ENCODE peak calls at places on chromosomes 7 and 10, in seven cellular contexts. One of them, this sample, is unnamed.

GRCh38 chr10:60964257-60965235 is 20.6 kb upstream of the RHOBTB1 start:
- DNase-seq in hypothalamus: no peak
- DNase-seq in left cardiac atrium: peak
- DNase-seq in NCI-H1694 treated with DMSO at 0.1 percent for 48 hours: peak
- DNase-seq in stimulated activated CD4-positive, alpha-beta T cell treated with anti-CD3 and anti-CD28 coated beads, Interleukin-2, amount 100 ng/mL, for 24 hours: peak
- DNase-seq in activated naive CD4-positive, alpha-beta T cell treated with anti-CD3 and anti-CD28 coated beads, Interleukin-2, amount 10 ng/mL, durations not matched to agents 7 days and 5 days: peak
- DNase-seq in activated CD4-positive, alpha-beta T cell treated with anti-CD3 and anti-CD28 coated beads for 1 hour: no peak
- DNase-seq in this sample: peak

GRCh38 chr7:41544241-41544640 is 158.6 kb downstream of the INHBA start:
- DNase-seq in hypothalamus: no peak
- DNase-seq in left cardiac atrium: no peak
- DNase-seq in NCI-H1694 treated with DMSO at 0.1 percent for 48 hours: no peak
- DNase-seq in stimulated activated CD4-positive, alpha-beta T cell treated with anti-CD3 and anti-CD28 coated beads, Interleukin-2, amount 100 ng/mL, for 24 hours: no peak
- DNase-seq in activated naive CD4-positive, alpha-beta T cell treated with anti-CD3 and anti-CD28 coated beads, Interleukin-2, amount 10 ng/mL, durations not matched to agents 7 days and 5 days: no peak
- DNase-seq in activated CD4-positive, alpha-beta T cell treated with anti-CD3 and anti-CD28 coated beads for 1 hour: no peak
- DNase-seq in this sample: no peak

GRCh38 chr7:104386943-104387342 is 58.5 kb downstream of the LHFPL3 start:
- DNase-seq in hypothalamus: no peak
- DNase-seq in left cardiac atrium: no peak
- DNase-seq in NCI-H1694 treated with DMSO at 0.1 percent for 48 hours: no peak
- DNase-seq in stimulated activated CD4-positive, alpha-beta T cell treated with anti-CD3 and anti-CD28 coated beads, Interleukin-2, amount 100 ng/mL, for 24 hours: no peak
- DNase-seq in activated naive CD4-positive, alpha-beta T cell treated with anti-CD3 and anti-CD28 coated beads, Interleukin-2, amount 10 ng/mL, durations not matched to agents 7 days and 5 days: no peak
- DNase-seq in activated CD4-positive, alpha-beta T cell treated with anti-CD3 and anti-CD28 coated beads for 1 hour: no peak
- DNase-seq in this sample: no peak

GRCh38 chr7:32611201-32611691 is 116.0 kb downstream of the AVL9 start:
- DNase-seq in hypothalamus: no peak
- DNase-seq in left cardiac atrium: no peak
- DNase-seq in NCI-H1694 treated with DMSO at 0.1 percent for 48 hours: no peak
- DNase-seq in stimulated activated CD4-positive, alpha-beta T cell treated with anti-CD3 and anti-CD28 coated beads, Interleukin-2, amount 100 ng/mL, for 24 hours: no peak
- DNase-seq in activated naive CD4-positive, alpha-beta T cell treated with anti-CD3 and anti-CD28 coated beads, Interleukin-2, amount 10 ng/mL, durations not matched to agents 7 days and 5 days: no peak
- DNase-seq in activated CD4-positive, alpha-beta T cell treated with anti-CD3 and anti-CD28 coated beads for 1 hour: no peak
- DNase-seq in this sample: no peak

GRCh38 chr7:41501466-41501865 is 201.4 kb downstream of the INHBA start:
- DNase-seq in hypothalamus: no peak
- DNase-seq in left cardiac atrium: no peak
- DNase-seq in NCI-H1694 treated with DMSO at 0.1 percent for 48 hours: no peak
- DNase-seq in stimulated activated CD4-positive, alpha-beta T cell treated with anti-CD3 and anti-CD28 coated beads, Interleukin-2, amount 100 ng/mL, for 24 hours: no peak
- DNase-seq in activated naive CD4-positive, alpha-beta T cell treated with anti-CD3 and anti-CD28 coated beads, Interleukin-2, amount 10 ng/mL, durations not matched to agents 7 days and 5 days: no peak
- DNase-seq in activated CD4-positive, alpha-beta T cell treated with anti-CD3 and anti-CD28 coated beads for 1 hour: no peak
- DNase-seq in this sample: no peak

GRCh38 chr10:31484407-31485135 is 165.6 kb downstream of the ZEB1 start:
- DNase-seq in hypothalamus: no peak
- DNase-seq in left cardiac atrium: no peak
- DNase-seq in NCI-H1694 treated with DMSO at 0.1 percent for 48 hours: no peak
- DNase-seq in stimulated activated CD4-positive, alpha-beta T cell treated with anti-CD3 and anti-CD28 coated beads, Interleukin-2, amount 100 ng/mL, for 24 hours: no peak
- DNase-seq in activated naive CD4-positive, alpha-beta T cell treated with anti-CD3 and anti-CD28 coated beads, Interleukin-2, amount 10 ng/mL, durations not matched to agents 7 days and 5 days: no peak
- DNase-seq in activated CD4-positive, alpha-beta T cell treated with anti-CD3 and anti-CD28 coated beads for 1 hour: no peak
- DNase-seq in this sample: no peak

GRCh38 chr7:155216475-155217272 is 81.0 kb upstream of the INSIG1 start:
- DNase-seq in hypothalamus: no peak
- DNase-seq in left cardiac atrium: no peak
- DNase-seq in NCI-H1694 treated with DMSO at 0.1 percent for 48 hours: no peak
- DNase-seq in stimulated activated CD4-positive, alpha-beta T cell treated with anti-CD3 and anti-CD28 coated beads, Interleukin-2, amount 100 ng/mL, for 24 hours: no peak
- DNase-seq in activated naive CD4-positive, alpha-beta T cell treated with anti-CD3 and anti-CD28 coated beads, Interleukin-2, amount 10 ng/mL, durations not matched to agents 7 days and 5 days: no peak
- DNase-seq in activated CD4-positive, alpha-beta T cell treated with anti-CD3 and anti-CD28 coated beads for 1 hour: no peak
- DNase-seq in this sample: peak

GRCh38 chr10:88165849-88166271 is 302.4 kb downstream of the PTEN start:
- DNase-seq in hypothalamus: no peak
- DNase-seq in left cardiac atrium: no peak
- DNase-seq in NCI-H1694 treated with DMSO at 0.1 percent for 48 hours: no peak
- DNase-seq in stimulated activated CD4-positive, alpha-beta T cell treated with anti-CD3 and anti-CD28 coated beads, Interleukin-2, amount 100 ng/mL, for 24 hours: no peak
- DNase-seq in activated naive CD4-positive, alpha-beta T cell treated with anti-CD3 and anti-CD28 coated beads, Interleukin-2, amount 10 ng/mL, durations not matched to agents 7 days and 5 days: no peak
- DNase-seq in activated CD4-positive, alpha-beta T cell treated with anti-CD3 and anti-CD28 coated beads for 1 hour: no peak
- DNase-seq in this sample: no peak

GRCh38 chr7:111528331-111528730 is 34.0 kb downstream of the IMMP2L start:
- DNase-seq in hypothalamus: no peak
- DNase-seq in left cardiac atrium: no peak
- DNase-seq in NCI-H1694 treated with DMSO at 0.1 percent for 48 hours: no peak
- DNase-seq in stimulated activated CD4-positive, alpha-beta T cell treated with anti-CD3 and anti-CD28 coated beads, Interleukin-2, amount 100 ng/mL, for 24 hours: no peak
- DNase-seq in activated naive CD4-positive, alpha-beta T cell treated with anti-CD3 and anti-CD28 coated beads, Interleukin-2, amount 10 ng/mL, durations not matched to agents 7 days and 5 days: no peak
- DNase-seq in activated CD4-positive, alpha-beta T cell treated with anti-CD3 and anti-CD28 coated beads for 1 hour: no peak
- DNase-seq in this sample: no peak

GRCh38 chr7:151520419-151521229 is 929 bp upstream of the RHEB start:
- DNase-seq in hypothalamus: no peak
- DNase-seq in left cardiac atrium: peak
- DNase-seq in NCI-H1694 treated with DMSO at 0.1 percent for 48 hours: no peak
- DNase-seq in stimulated activated CD4-positive, alpha-beta T cell treated with anti-CD3 and anti-CD28 coated beads, Interleukin-2, amount 100 ng/mL, for 24 hours: peak
- DNase-seq in activated naive CD4-positive, alpha-beta T cell treated with anti-CD3 and anti-CD28 coated beads, Interleukin-2, amount 10 ng/mL, durations not matched to agents 7 days and 5 days: peak
- DNase-seq in activated CD4-positive, alpha-beta T cell treated with anti-CD3 and anti-CD28 coated beads for 1 hour: peak
- DNase-seq in this sample: peak

GRCh38 chr7:1078985-1079384 is 8.9 kb upstream of the GPER1 start:
- DNase-seq in hypothalamus: no peak
- DNase-seq in left cardiac atrium: no peak
- DNase-seq in NCI-H1694 treated with DMSO at 0.1 percent for 48 hours: no peak
- DNase-seq in stimulated activated CD4-positive, alpha-beta T cell treated with anti-CD3 and anti-CD28 coated beads, Interleukin-2, amount 100 ng/mL, for 24 hours: no peak
- DNase-seq in activated naive CD4-positive, alpha-beta T cell treated with anti-CD3 and anti-CD28 coated beads, Interleukin-2, amount 10 ng/mL, durations not matched to agents 7 days and 5 days: no peak
- DNase-seq in activated CD4-positive, alpha-beta T cell treated with anti-CD3 and anti-CD28 coated beads for 1 hour: no peak
- DNase-seq in this sample: no peak

GRCh38 chr10:6530966-6531365 is 49.1 kb downstream of the PRKCQ start:
- DNase-seq in hypothalamus: no peak
- DNase-seq in left cardiac atrium: no peak
- DNase-seq in NCI-H1694 treated with DMSO at 0.1 percent for 48 hours: no peak
- DNase-seq in stimulated activated CD4-positive, alpha-beta T cell treated with anti-CD3 and anti-CD28 coated beads, Interleukin-2, amount 100 ng/mL, for 24 hours: no peak
- DNase-seq in activated naive CD4-positive, alpha-beta T cell treated with anti-CD3 and anti-CD28 coated beads, Interleukin-2, amount 10 ng/mL, durations not matched to agents 7 days and 5 days: no peak
- DNase-seq in activated CD4-positive, alpha-beta T cell treated with anti-CD3 and anti-CD28 coated beads for 1 hour: no peak
- DNase-seq in this sample: no peak

GRCh38 chr7:134370135-134370534 is 53.4 kb upstream of the SLC35B4 start:
- DNase-seq in hypothalamus: no peak
- DNase-seq in left cardiac atrium: no peak
- DNase-seq in NCI-H1694 treated with DMSO at 0.1 percent for 48 hours: no peak
- DNase-seq in stimulated activated CD4-positive, alpha-beta T cell treated with anti-CD3 and anti-CD28 coated beads, Interleukin-2, amount 100 ng/mL, for 24 hours: no peak
- DNase-seq in activated naive CD4-positive, alpha-beta T cell treated with anti-CD3 and anti-CD28 coated beads, Interleukin-2, amount 10 ng/mL, durations not matched to agents 7 days and 5 days: no peak
- DNase-seq in activated CD4-positive, alpha-beta T cell treated with anti-CD3 and anti-CD28 coated beads for 1 hour: no peak
- DNase-seq in this sample: no peak

This sample was measured in posterior cingulate gyrus.